ENCODE peak calls at places on chromosomes 1 and 21, in six cellular contexts. One of them, this sample, is unnamed.

GRCh38 chr1:219659682-219660081 is 46.8 kb upstream of the ZC3H11B start:
- DNase-seq in fibroblast of lung: peak; percentile 70
- DNase-seq in ovary: no peak
- DNase-seq in CD4-positive, alpha-beta T cell: no peak
- DNase-seq in Peyer's patch: no peak
- DNase-seq in HL-60: peak; percentile 7
- DNase-seq in this sample: no peak

GRCh38 chr21:35011681-35012080 is 37.4 kb downstream of the RUNX1 start:
- DNase-seq in HL-60: no peak
- DNase-seq in CD4-positive, alpha-beta T cell: no peak
- DNase-seq in Peyer's patch: no peak
- DNase-seq in fibroblast of lung: peak; percentile 56
- DNase-seq in ovary: no peak
- DNase-seq in this sample: no peak

GRCh38 chr1:156740307-156740678 is 595 bp downstream of the MRPL24 start:
- DNase-seq in fibroblast of lung: no peak
- DNase-seq in HL-60: no peak
- DNase-seq in CD4-positive, alpha-beta T cell: no peak
- DNase-seq in Peyer's patch: no peak
- DNase-seq in ovary: no peak
- DNase-seq in this sample: no peak

GRCh38 chr1:154971341-154971998 is 923 bp upstream of the SHC1 start:
- DNase-seq in fibroblast of lung: no peak
- DNase-seq in Peyer's patch: peak; percentile 43
- DNase-seq in CD4-positive, alpha-beta T cell: no peak
- DNase-seq in ovary: peak; percentile 54
- DNase-seq in HL-60: no peak
- DNase-seq in this sample: no peak

GRCh38 chr1:48767957-48768510 is 8.7 kb downstream of the BEND5 start:
- DNase-seq in CD4-positive, alpha-beta T cell: no peak
- DNase-seq in fibroblast of lung: peak; percentile 78
- DNase-seq in ovary: no peak
- DNase-seq in HL-60: no peak
- DNase-seq in Peyer's patch: no peak
- DNase-seq in this sample: no peak

GRCh38 chr1:116508984-116509980 is 61.5 kb downstream of the CD58 start:
- DNase-seq in fibroblast of lung: peak; percentile 90
- DNase-seq in CD4-positive, alpha-beta T cell: no peak
- DNase-seq in HL-60: peak; percentile 71
- DNase-seq in Peyer's patch: no peak
- DNase-seq in ovary: no peak
- DNase-seq in this sample: peak; percentile 78

GRCh38 chr1:226589008-226589733 is 40.6 kb downstream of the STUM start:
- DNase-seq in HL-60: no peak
- DNase-seq in CD4-positive, alpha-beta T cell: no peak
- DNase-seq in Peyer's patch: peak; percentile 29
- DNase-seq in fibroblast of lung: no peak
- DNase-seq in ovary: peak; percentile 77
- DNase-seq in this sample: no peak

GRCh38 chr1:238485062-238485905 is 594.6 kb upstream of the ZP4 start:
- DNase-seq in CD4-positive, alpha-beta T cell: no peak
- DNase-seq in fibroblast of lung: peak; percentile 45
- DNase-seq in ovary: no peak
- DNase-seq in HL-60: no peak
- DNase-seq in Peyer's patch: no peak
- DNase-seq in this sample: no peak

GRCh38 chr1:173113015-173113741 is 62.4 kb upstream of the TNFSF18 start:
- DNase-seq in Peyer's patch: no peak
- DNase-seq in HL-60: no peak
- DNase-seq in CD4-positive, alpha-beta T cell: no peak
- DNase-seq in fibroblast of lung: no peak
- DNase-seq in ovary: no peak
- DNase-seq in this sample: peak; percentile 68

GRCh38 chr1:53573522-53573921 is 114.3 kb downstream of the DMRTB1 start:
- DNase-seq in ovary: no peak
- DNase-seq in HL-60: no peak
- DNase-seq in Peyer's patch: no peak
- DNase-seq in CD4-positive, alpha-beta T cell: no peak
- DNase-seq in fibroblast of lung: no peak
- DNase-seq in this sample: no peak

GRCh38 chr1:56808385-56808784 is 10.8 kb downstream of the FYB2 start:
- DNase-seq in HL-60: no peak
- DNase-seq in ovary: no peak
- DNase-seq in Peyer's patch: no peak
- DNase-seq in fibroblast of lung: no peak
- DNase-seq in CD4-positive, alpha-beta T cell: no peak
- DNase-seq in this sample: no peak

DNA sequence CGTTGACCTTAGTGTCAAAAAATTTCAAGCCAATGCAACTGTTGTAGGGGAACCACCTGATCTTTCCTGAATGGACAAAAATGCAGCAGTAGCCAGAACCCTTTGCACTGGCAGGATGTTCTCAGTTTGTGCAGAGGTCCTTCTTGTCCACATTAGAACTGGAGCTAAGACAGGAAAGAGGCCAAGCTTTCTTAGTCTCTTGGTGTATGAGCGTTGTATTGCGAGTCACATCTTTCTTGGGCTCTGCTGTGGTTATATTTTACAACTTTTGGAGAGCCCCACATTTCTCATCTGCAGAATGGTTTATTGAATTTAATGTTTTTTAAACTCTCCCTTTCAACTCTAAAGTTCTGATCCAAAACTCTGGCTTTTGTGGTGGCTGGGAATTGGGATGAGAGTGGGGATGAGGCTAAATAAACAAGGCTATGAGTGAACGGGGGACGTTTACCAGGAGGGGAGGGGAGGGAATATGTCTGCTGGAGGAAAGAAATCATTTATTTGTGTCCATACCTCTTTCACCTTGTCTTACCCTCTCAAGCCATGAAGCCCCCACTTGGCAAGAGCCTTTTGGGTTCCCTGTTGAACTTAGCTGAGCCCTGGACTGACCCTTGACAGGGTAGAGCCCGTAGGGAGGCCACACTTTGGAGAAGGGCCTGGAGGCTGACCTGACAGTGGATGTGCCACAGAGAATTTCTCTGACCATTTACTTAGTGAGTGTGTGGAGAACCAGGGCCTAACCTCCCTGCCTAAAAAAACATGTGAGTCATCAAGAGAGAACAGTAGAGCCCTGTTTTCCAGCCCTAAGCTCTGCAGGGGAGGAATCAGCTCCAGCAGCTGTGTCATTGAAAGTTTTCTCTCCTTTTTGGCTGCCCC is 598 bp downstream of the CHI3L2 start:
- DNase-seq in ovary: peak; percentile 30
- DNase-seq in HL-60: no peak
- DNase-seq in CD4-positive, alpha-beta T cell: no peak
- DNase-seq in Peyer's patch: no peak
- DNase-seq in fibroblast of lung: peak; percentile 92
- DNase-seq in this sample: peak; percentile 58
- H3K27ac ChIP-seq in ovary: no peak overlapping the region
- H3K27ac ChIP-seq in HL-60: no peak overlapping the region
- H3K27ac ChIP-seq in CD4-positive, alpha-beta T cell: peak overlapping the region; percentile 73
- H3K27ac ChIP-seq in Peyer's patch: no peak overlapping the region
- H3K27ac ChIP-seq in fibroblast of lung: no peak overlapping the region
- H3K27ac ChIP-seq in this sample: no peak overlapping the region

GRCh38 chr1:32353431-32353830 is 8.9 kb downstream of the FAM229A start:
- DNase-seq in CD4-positive, alpha-beta T cell: no peak
- DNase-seq in fibroblast of lung: no peak
- DNase-seq in Peyer's patch: no peak
- DNase-seq in HL-60: no peak
- DNase-seq in ovary: peak; percentile 71
- DNase-seq in this sample: no peak

GRCh38 chr1:32351859-32352745 is 10.2 kb downstream of the FAM229A start:
- DNase-seq in CD4-positive, alpha-beta T cell: no peak
- DNase-seq in HL-60: no peak
- DNase-seq in Peyer's patch: no peak
- DNase-seq in ovary: peak; percentile 81
- DNase-seq in fibroblast of lung: peak; percentile 45
- DNase-seq in this sample: no peak

GRCh38 chr1:32356478-32356877 is 5.8 kb downstream of the FAM229A start:
- DNase-seq in fibroblast of lung: no peak
- DNase-seq in Peyer's patch: no peak
- DNase-seq in ovary: no peak
- DNase-seq in HL-60: no peak
- DNase-seq in CD4-positive, alpha-beta T cell: no peak
- DNase-seq in this sample: no peak

GRCh38 chr1:32352831-32353383 is 9.4 kb downstream of the FAM229A start:
- DNase-seq in HL-60: no peak
- DNase-seq in ovary: no peak
- DNase-seq in CD4-positive, alpha-beta T cell: no peak
- DNase-seq in fibroblast of lung: no peak
- DNase-seq in Peyer's patch: no peak
- DNase-seq in this sample: no peak

DNA sequence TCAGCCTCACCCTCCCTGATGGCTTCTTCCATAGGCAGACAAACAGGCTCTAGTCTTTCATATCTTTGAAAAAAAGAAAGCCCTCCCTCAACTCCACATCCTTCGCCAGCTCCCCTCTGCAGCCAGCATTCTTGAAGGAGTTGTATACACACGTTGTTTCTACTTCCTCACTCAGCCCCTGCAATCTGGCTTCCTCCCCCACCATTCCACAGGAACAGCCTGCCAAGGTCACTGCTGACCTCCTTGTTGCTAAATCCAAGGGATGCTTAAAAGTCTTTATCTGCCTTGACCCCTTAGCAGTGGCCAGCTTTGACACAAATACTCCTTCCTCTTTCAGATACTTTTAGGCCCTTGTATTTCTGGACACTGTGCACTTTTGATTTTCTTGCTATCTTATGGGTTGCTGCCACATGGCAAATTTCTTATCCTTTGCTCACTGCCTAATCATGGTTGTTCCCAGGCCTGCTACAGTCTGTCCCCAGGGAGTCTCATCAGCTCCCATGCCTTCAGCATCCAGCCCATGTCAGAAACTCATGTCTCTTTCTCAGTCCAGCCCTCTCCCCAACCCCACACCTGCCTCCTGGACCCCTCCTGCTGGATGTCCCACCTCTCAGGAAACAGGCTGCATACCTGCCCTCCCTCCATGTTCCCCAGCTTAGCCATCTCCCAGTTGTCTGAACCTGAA is 8.3 kb downstream of the FAM229A start:
- DNase-seq in fibroblast of lung: peak; percentile 70
- DNase-seq in ovary: peak; percentile 88
- DNase-seq in CD4-positive, alpha-beta T cell: no peak
- DNase-seq in HL-60: no peak
- DNase-seq in Peyer's patch: no peak
- DNase-seq in this sample: no peak
- H3K27ac ChIP-seq in fibroblast of lung: peak overlapping the region; percentile 43
- H3K27ac ChIP-seq in ovary: peak overlapping the region; percentile 94
- H3K27ac ChIP-seq in CD4-positive, alpha-beta T cell: no peak overlapping the region
- H3K27ac ChIP-seq in HL-60: no peak overlapping the region
- H3K27ac ChIP-seq in Peyer's patch: no peak overlapping the region
- H3K27ac ChIP-seq in this sample: peak overlapping the region; percentile 89

GRCh38 chr1:3079381-3080093 is 10.5 kb downstream of the PRDM16 start:
- DNase-seq in fibroblast of lung: no peak
- DNase-seq in CD4-positive, alpha-beta T cell: no peak
- DNase-seq in ovary: no peak
- DNase-seq in HL-60: no peak
- DNase-seq in Peyer's patch: no peak
- DNase-seq in this sample: no peak

GRCh38 chr1:3077081-3077480 is 8.1 kb downstream of the PRDM16 start:
- DNase-seq in fibroblast of lung: no peak
- DNase-seq in Peyer's patch: no peak
- DNase-seq in CD4-positive, alpha-beta T cell: no peak
- DNase-seq in HL-60: no peak
- DNase-seq in ovary: no peak
- DNase-seq in this sample: no peak

GRCh38 chr1:3077561-3077960 is 8.6 kb downstream of the PRDM16 start:
- DNase-seq in fibroblast of lung: no peak
- DNase-seq in CD4-positive, alpha-beta T cell: no peak
- DNase-seq in Peyer's patch: no peak
- DNase-seq in HL-60: no peak
- DNase-seq in ovary: no peak
- DNase-seq in this sample: no peak

GRCh38 chr1:3078941-3079340 is 9.9 kb downstream of the PRDM16 start:
- DNase-seq in HL-60: no peak
- DNase-seq in ovary: no peak
- DNase-seq in Peyer's patch: no peak
- DNase-seq in CD4-positive, alpha-beta T cell: no peak
- DNase-seq in fibroblast of lung: no peak
- DNase-seq in this sample: no peak

GRCh38 chr1:3078421-3078820 is 9.4 kb downstream of the PRDM16 start:
- DNase-seq in Peyer's patch: no peak
- DNase-seq in HL-60: no peak
- DNase-seq in ovary: no peak
- DNase-seq in fibroblast of lung: no peak
- DNase-seq in CD4-positive, alpha-beta T cell: no peak
- DNase-seq in this sample: no peak
- H3K27ac ChIP-seq in Peyer's patch: no peak overlapping the region
- H3K27ac ChIP-seq in HL-60: no peak overlapping the region
- H3K27ac ChIP-seq in ovary: no peak overlapping the region
- H3K27ac ChIP-seq in fibroblast of lung: no peak overlapping the region
- H3K27ac ChIP-seq in CD4-positive, alpha-beta T cell: no peak overlapping the region
- H3K27ac ChIP-seq in this sample: no peak overlapping the region

GRCh38 chr1:229624521-229624905 is 1.4 kb downstream of the TAF5L start:
- DNase-seq in fibroblast of lung: no peak
- DNase-seq in Peyer's patch: no peak
- DNase-seq in ovary: no peak
- DNase-seq in CD4-positive, alpha-beta T cell: no peak
- DNase-seq in HL-60: no peak
- DNase-seq in this sample: no peak
- H3K27ac ChIP-seq in fibroblast of lung: peak overlapping the region; percentile 51
- H3K27ac ChIP-seq in Peyer's patch: no peak overlapping the region
- H3K27ac ChIP-seq in ovary: no peak overlapping the region
- H3K27ac ChIP-seq in CD4-positive, alpha-beta T cell: no peak overlapping the region
- H3K27ac ChIP-seq in HL-60: peak overlapping the region; percentile 77
- H3K27ac ChIP-seq in this sample: peak overlapping the region; percentile 87

This sample was measured in RWPE1.